ENCODE peak calls at places on chromosomes 4 and X, in four cellular contexts. G is ovary, Q is psoas muscle, R is heart right ventricle. W is an unnamed sample. For H3K9me3, the result is how much of the 10 kb centered on the place peaks cover.

GRCh38 chr4:140112576-140112975 is 41.4 kb downstream of the MAML3 start:
- DNase-seq in G (no peak), Q (no peak), R (no peak), W (no peak)

GRCh38 chr4:131091896-131092295 is 1995.9 kb downstream of the C4orf33 start:
- DNase-seq in G (no peak), Q (no peak), R (no peak), W (no peak)

GRCh38 chr4:169283114-169283509 is 12.4 kb upstream of the SH3RF1 start:
- DNase-seq in G (no peak), Q (no peak), R (no peak), W (no peak)

GRCh38 chrX:134388161-134389109 is 71.5 kb upstream of the HPRT1 start:
- DNase-seq in G (no peak), Q (no peak), R (no peak), W (no peak)

GRCh38 chr4:151862766-151863165 is 102.0 kb upstream of the GATB start:
- DNase-seq in G (no peak), Q (no peak), R (no peak), W (no peak)

GRCh38 chr4:54199919-54200318 is 29.2 kb upstream of the PDGFRA start:
- DNase-seq in G (no peak), Q (no peak), R (no peak), W (no peak)

GRCh38 chr4:64670647-64671046 is 261.4 kb upstream of the TECRL start:
- DNase-seq in G (no peak), Q (no peak), R (no peak), W (no peak)

GRCh38 chrX:132602701-132603100 is 113.9 kb upstream of the MBNL3 start:
- DNase-seq in G (no peak), Q (no peak), R (no peak), W (no peak)

GRCh38 chrX:115494133-115494532 is 66.8 kb upstream of the PLS3 start:
- DNase-seq in G (no peak), Q (no peak), R (no peak), W (no peak)

GRCh38 chr4:156558365-156559025 is 413.1 kb downstream of the PDGFC start:
- DNase-seq in G (no peak), Q (no peak), R (no peak), W (no peak)

GRCh38 chr4:66972087-66972486 is 573.2 kb downstream of the CENPC start:
- DNase-seq in G (no peak), Q (no peak), R (no peak), W (no peak)

GRCh38 chrX:72247206-72247944 is 8.5 kb upstream of the ERCC6L start:
- DNase-seq in G (peak), Q (no peak), R (no peak), W (no peak)

GRCh38 chr4:160180206-160180605 is 1077.3 kb downstream of the RAPGEF2 start:
- DNase-seq in G (no peak), Q (no peak), R (no peak), W (no peak)

GRCh38 chr4:42151568-42152506 is 618 bp downstream of the BEND4 start:
- DNase-seq in G (no peak), Q (peak), R (no peak), W (peak)

GRCh38 chr4:61468091-61468720 is 268.1 kb downstream of the ADGRL3 start:
- DNase-seq in G (no peak), Q (no peak), R (no peak), W (no peak)

DNA sequence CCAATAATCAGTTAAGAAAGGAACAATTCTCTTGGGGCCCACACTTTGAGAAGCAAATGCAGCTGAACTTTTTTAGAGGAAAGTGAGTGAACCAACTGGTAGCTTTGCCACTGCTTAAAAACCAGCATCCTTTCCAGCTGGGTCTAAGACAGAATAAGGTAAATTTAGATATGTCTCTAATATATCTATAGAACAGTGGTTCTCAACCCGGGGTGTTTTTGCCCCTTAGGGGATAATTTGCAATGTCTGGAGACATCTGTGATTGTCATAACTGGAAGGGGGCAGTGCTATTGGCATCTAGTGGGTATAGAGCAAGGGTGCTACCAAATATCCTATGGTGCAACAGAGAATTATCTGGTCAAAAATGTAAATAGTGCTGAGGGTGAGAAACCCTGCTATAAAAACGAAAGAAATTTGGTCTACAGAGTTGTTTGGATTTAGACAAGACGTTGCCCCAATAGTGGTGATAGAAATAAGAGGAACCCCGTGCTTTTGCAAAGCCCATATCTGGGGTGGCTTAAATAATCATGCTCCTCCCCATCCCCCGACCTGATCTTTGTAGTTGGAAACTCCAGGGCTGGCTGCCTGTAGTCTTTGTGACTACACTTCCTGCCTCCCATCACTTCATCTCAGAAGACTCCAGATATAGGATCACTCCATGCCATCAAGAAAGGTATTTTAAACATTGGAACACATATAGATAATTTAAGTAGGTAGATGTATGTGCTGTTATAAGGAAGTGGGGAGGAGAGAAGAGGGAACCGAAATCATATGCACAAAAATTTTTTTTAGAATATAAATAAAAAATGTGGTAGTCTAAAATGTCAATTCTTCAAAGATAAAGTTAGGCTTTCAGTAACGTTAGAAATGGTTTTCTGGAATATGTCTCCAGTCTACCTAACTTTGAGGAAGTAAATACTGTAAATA is at the start of gene TLR7:
- DNase-seq in G (no peak), Q (no peak), R (no peak), W (no peak)
- H3K4me3 ChIP-seq in G (no peak), Q (no peak), R (no peak), W (no peak)

DNA sequence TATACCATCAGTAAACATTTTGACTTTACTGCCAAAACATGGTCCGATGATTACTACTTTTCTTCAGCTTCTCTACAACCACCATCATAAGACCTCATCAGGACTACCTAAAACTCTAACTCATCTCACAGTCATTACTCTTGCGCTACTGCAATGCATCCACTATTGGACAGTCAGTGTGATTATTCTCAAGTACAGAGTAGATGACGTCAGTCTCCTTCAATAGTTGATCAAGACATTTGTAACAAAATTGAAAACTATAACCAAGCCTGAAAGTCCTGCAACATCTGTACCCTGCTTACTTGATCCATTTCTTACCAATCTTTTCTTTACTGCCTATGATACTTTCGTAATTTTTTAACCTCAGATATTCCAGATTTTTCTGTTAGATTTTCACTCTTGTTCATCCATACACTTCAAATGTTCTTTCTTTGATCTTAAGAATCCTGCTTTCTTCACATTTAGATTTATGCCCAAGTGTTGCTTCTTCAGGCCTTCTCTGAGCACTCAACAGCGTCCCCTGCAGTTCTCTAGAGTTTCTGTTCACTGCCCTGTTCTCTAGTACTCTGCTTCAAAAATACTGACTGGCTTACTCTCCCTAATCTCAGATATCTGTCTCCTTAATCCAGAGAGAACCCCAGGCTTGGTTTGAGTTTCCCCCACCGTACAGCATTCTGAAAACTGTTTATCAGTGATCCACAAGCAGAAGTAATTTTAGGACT is 1517.6 kb downstream of the STIM2 start:
- DNase-seq in G (no peak), Q (no peak), R (no peak), W (no peak)
- TF ChIP-seq CTCF in G (no peak), Q (no peak), R (no peak), W (no peak)

DNA sequence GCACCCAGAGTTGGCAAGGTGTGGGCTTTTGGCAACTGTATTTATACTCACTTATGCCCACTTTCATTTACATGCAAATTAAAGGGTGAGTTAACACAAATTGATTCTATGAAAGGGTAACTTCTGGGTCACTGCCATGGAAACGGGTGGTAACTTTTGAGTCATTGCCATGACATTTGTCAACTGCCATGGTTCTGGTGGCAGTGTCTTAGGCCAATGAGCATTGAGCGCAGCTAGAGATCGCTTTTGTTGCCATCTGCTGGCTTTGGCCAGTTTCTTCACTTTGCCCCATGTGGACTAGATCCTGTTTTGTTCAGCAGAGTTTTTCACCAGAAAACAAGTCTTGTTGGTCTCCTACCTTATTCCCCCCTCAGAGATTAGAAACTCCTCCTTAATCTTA is 170.8 kb upstream of the NUDT6 start:
- DNase-seq in G (no peak), Q (no peak), R (no peak), W (no peak)
- H3K9me3 ChIP-seq in G (under half), Q (under half), R (under half), W (under half)

DNA sequence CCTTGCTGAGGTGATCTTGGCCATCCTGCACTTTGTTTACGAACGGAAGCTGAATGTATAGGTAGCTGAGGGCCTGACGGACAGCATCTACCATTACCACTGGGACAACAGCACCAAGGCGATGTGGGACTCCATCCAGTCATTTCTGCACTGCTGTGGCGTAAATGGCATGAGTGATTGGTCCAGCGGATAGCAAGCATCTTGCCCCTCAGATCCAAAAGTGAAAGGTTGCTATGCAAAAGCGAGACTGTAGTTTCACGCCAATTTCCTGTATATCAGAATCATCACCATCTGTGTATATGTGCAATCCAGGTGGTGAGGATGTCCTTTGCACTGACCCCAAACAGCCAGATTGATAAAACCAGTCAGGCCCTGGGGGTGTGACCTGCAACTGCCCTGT is 4.2 kb upstream of the PYURF start:
- DNase-seq in G (no peak), Q (no peak), R (no peak), W (no peak)
- H3K4me3 ChIP-seq in G (no peak), Q (no peak), R (no peak), W (no peak)

W was measured in CD8-positive, alpha-beta T cell.